ENCODE peak calls at places on chromosome 22, in four cellular contexts. A, S, K and O are unnamed samples.

GRCh38 chr22:20091690-20092476 is 11.8 kb downstream of the DGCR8 start:
- DNase-seq in S (no peak), K (no peak), A (no peak), O (no peak)

GRCh38 chr22:38426628-38427027 is 28.4 kb downstream of the KCNJ4 start:
- DNase-seq in A (no peak), S (no peak), K (no peak), O (no peak)

GRCh38 chr22:28931844-28932561 is 48.6 kb downstream of the ZNRF3 start:
- DNase-seq in S (no peak), K (no peak), A (no peak), O (no peak)

GRCh38 chr22:30191049-30191701 is 55.4 kb downstream of the LIF start:
- DNase-seq in A (no peak), S (no peak), K (no peak), O (no peak)

GRCh38 chr22:29790061-29790460 is 22.9 kb downstream of the UQCR10 start:
- DNase-seq in A (no peak), S (no peak), K (no peak), O (no peak)

GRCh38 chr22:43945632-43946390 is 9.4 kb upstream of the SAMM50 start:
- DNase-seq in A (peak; percentile 71), K (no peak), S (peak; percentile 72), O (peak; percentile 79)

GRCh38 chr22:48779661-48780596 is 1047.7 kb downstream of the BRD1 start:
- DNase-seq in A (no peak), S (no peak), K (no peak), O (no peak)

GRCh38 chr22:29872145-29872893 is 10.7 kb upstream of the MTMR3 start:
- DNase-seq in S (no peak), K (no peak), A (no peak), O (no peak)

GRCh38 chr22:33756508-33756949 is 163.7 kb downstream of the LARGE1 start:
- DNase-seq in K (no peak), A (no peak), S (no peak), O (peak; percentile 14)

GRCh38 chr22:29457730-29458129 is 19.3 kb downstream of the RFPL1 start:
- DNase-seq in K (peak; percentile 21), A (peak; percentile 70), S (peak; percentile 77), O (peak; percentile 78)

GRCh38 chr22:43853328-43853931 is 8.9 kb downstream of the SULT4A1 start:
- DNase-seq in K (no peak), A (no peak), S (no peak), O (no peak)

GRCh38 chr22:31923166-31923565 is 21.2 kb upstream of the YWHAH start:
- DNase-seq in K (no peak), A (no peak), S (no peak), O (no peak)

GRCh38 chr22:33921576-33922181 is 1.4 kb upstream of the LARGE1 start:
- DNase-seq in A (no peak), S (peak; percentile 8), K (no peak), O (peak; percentile 84)

GRCh38 chr22:48098936-48099245 is 1336.4 kb downstream of the TBC1D22A start:
- DNase-seq in K (no peak), A (no peak), S (no peak), O (no peak)

GRCh38 chr22:40323681-40324083 is 22.6 kb upstream of the ADSL start:
- DNase-seq in K (no peak), S (no peak), A (no peak), O (peak; percentile 67)

GRCh38 chr22:36220457-36220921 is 18.8 kb downstream of the APOL2 start:
- DNase-seq in S (no peak), K (no peak), A (no peak), O (no peak)

GRCh38 chr22:38923463-38924196 is 33.8 kb upstream of the APOBEC3A start:
- DNase-seq in A (peak; percentile 76), K (no peak), S (peak; percentile 86), O (peak; percentile 71)

GRCh38 chr22:44665115-44665514 is 36.9 kb upstream of the PRR5 start:
- DNase-seq in A (no peak), K (no peak), S (no peak), O (peak; percentile 8)

GRCh38 chr22:22571862-22572261 is 12.8 kb upstream of the PRAME start:
- DNase-seq in A (no peak), K (no peak), S (no peak), O (no peak)

GRCh38 chr22:23789121-23789520 is 2.4 kb downstream of the SMARCB1 start:
- DNase-seq in S (no peak), A (no peak), K (no peak), O (no peak)

GRCh38 chr22:38868286-38868721 is 3.7 kb downstream of the CBX6 start:
- DNase-seq in A (no peak), K (no peak), S (no peak), O (no peak)

GRCh38 chr22:43127166-43127908 is 15.9 kb downstream of the MCAT start:
- DNase-seq in S (no peak), K (no peak), A (peak; percentile 63), O (no peak)

GRCh38 chr22:22681221-22681739 is 36.9 kb downstream of the GGTLC2 start:
- DNase-seq in A (no peak), S (no peak), K (no peak), O (no peak)

GRCh38 chr22:26740253-26740652 is 82.9 kb downstream of the MIAT start:
- DNase-seq in A (no peak), S (no peak), K (no peak), O (no peak)

GRCh38 chr22:27874756-27875155 is 44.3 kb downstream of the PITPNB start:
- DNase-seq in A (no peak), K (no peak), S (no peak), O (no peak)

GRCh38 chr22:30088468-30088867 is 8.2 kb downstream of the HORMAD2 start:
- DNase-seq in K (no peak), A (no peak), S (no peak), O (no peak)

GRCh38 chr22:48889209-48889830 is 938.4 kb downstream of the BRD1 start:
- DNase-seq in A (no peak), K (no peak), S (no peak), O (no peak)

GRCh38 chr22:33553493-33553892 is 366.8 kb downstream of the LARGE1 start:
- DNase-seq in S (no peak), A (no peak), K (no peak), O (no peak)

GRCh38 chr22:39243443-39244072 is 1.2 kb downstream of the PDGFB start:
- DNase-seq in K (no peak), A (no peak), S (peak; percentile 23), O (no peak)

GRCh38 chr22:35150163-35151107 is 84.5 kb downstream of the ISX start:
- DNase-seq in S (peak; percentile 13), A (peak; percentile 53), K (no peak), O (peak; percentile 61)
- TF ChIP-seq RCOR1 in S (no peak), A (no peak), K (no peak), O (no peak)

DNA sequence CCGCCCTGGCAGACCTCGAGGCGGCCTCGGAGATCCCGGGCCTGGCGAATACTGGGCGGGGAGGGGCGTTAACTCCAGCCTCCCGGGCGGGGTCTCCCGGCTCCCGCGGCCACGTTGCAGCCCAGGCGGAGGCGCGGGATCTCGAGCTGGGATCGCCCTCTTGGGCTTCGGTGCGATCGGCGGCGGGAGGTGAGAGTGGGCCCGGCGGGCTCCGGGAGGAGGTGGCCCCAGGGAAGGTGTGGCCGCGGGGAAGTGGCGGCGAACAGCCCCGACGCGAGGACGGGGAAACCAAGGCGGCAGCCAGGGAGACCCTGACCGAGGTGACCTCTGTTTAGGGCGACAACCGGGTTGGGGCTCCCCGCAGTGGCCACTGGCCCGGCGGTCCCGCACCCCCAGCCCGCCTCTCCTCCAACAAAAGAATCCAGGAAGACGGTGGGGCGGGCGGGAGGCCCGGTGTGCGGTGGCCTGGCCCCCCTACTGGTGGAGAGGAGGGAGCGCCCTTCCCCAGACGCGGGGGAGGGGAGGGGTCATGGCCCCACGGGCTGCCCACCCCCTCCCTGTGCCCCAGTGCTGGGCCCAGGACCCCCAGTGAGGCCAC is at the start of gene PHETA2:
- DNase-seq in A (no peak), S (no peak), K (no peak), O (peak; percentile 65)
- TF ChIP-seq EP300 in A (no peak), S (no peak), K (no peak), O (no peak)

DNA sequence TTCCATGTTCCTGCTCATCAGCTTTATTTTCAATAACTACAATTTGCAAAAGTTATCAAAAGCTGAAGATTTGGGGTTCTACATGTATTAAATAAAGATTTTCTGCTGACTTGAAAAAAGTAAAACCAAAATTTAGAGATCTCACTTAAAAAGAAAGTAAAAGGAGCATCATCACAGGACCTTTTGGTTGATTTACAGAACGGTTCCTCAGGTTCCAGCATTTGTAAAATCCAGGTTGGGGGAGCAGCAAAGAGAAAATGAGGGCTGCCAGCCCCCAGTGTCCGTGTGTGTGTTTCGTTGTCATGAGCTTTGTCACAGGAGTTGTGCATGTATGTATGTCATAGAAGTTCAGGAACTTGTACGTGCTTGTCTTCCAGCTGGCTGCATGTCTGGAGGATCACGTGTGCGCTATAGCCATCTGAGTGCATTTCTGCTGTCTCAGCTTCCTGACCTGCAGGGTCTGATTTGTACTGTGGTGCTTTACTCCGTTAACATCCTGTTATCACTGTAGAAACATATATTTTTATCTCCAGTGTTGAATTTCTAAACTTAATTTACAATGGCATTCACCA is 15.8 kb downstream of the MOV10L1 start:
- DNase-seq in K (peak; percentile 33), S (no peak), A (no peak), O (no peak)
- TF ChIP-seq RCOR1 in K (no peak), S (no peak), A (peak; percentile 20), O (no peak)

DNA sequence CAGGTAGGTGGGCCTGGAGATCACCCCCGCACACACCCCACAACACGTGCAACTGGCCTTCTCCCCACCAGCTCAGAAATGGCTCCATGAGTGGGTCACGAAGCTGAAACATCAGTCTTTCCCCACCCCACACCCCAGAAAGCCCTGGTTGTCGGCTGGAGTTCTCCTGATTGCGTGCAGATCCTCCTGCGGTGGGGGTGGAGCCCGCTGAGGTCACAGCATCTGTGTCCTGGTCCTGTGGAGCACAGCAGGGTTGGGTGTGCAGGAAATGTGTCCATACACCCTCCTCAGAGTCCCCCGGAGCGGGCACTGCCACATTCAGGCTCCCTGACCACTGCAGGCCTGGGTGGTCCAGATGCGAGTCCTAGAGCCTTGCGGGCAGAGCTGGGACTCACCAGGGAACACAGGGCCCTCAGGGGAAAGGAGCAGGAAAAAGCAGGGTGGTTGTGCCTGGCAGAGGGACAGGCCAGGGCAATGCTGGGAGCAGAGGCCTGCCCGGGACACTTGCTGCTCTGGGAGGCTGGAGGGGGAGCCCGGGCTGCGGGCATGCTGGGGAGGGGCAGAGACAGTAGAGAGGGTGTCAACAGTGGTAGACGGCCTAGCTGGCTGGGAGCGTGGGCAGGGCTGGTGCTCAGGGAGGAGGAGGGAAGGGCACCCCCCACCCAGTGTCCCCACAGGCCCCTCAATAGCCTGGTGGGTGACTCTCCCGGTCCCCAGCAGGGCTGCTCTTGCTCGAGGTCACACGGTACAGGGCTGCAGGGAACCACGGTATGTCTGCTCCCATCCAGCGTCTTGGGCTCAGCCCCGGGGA is 42.4 kb upstream of the PPARA start:
- DNase-seq in A (no peak), K (no peak), S (no peak), O (peak; percentile 76)
- TF ChIP-seq EP300 in A (no peak), K (no peak), S (no peak), O (no peak)